ENCODE peak calls at places on chromosomes 6 and 20, in ten cellular contexts. N is HCT116; Q is RPMI7951; X is left lung; I is activated T-cell treated with anti-CD3 and anti-CD28 coated beads for 1 hour; C is NCI-H2171 treated with DMSO at 0.1 percent for 48 hours; L is HT1080; O is activated CD8-positive, alpha-beta T cell treated with anti-CD3 and anti-CD28 coated beads for 36 hours; T is stomach; S is amygdala. G is an unnamed sample.

GRCh38 chr6:112877134-112878100 is 530.3 kb downstream of the RFPL4B start:
- DNase-seq in N (no peak), C (no peak), Q (peak), O (no peak), S (no peak), L (peak), T (no peak), I (no peak), X (no peak), G (no peak)

GRCh38 chr6:165662671-165663282 is at the start of gene PDE10A:
- DNase-seq in I (no peak), C (no peak), L (peak), Q (peak), O (no peak), S (no peak), X (no peak), T (peak), N (no peak), G (no peak)

GRCh38 chr6:17031961-17032360 is 69.9 kb upstream of the STMND1 start:
- DNase-seq in T (no peak), N (no peak), O (no peak), S (peak), L (no peak), X (no peak), I (no peak), Q (peak), C (no peak), G (peak)

GRCh38 chr20:36121981-36122930 is 32.3 kb upstream of the EPB41L1 start:
- DNase-seq in S (no peak), T (peak), Q (no peak), C (no peak), I (no peak), O (no peak), X (peak), N (peak), L (no peak), G (no peak)

GRCh38 chr6:44030812-44031454 is 96.3 kb downstream of the MRPL14 start:
- DNase-seq in S (no peak), L (no peak), T (no peak), Q (no peak), I (no peak), C (no peak), O (no peak), N (no peak), X (no peak), G (peak)

GRCh38 chr6:149095842-149096241 is 221.7 kb upstream of the TAB2 start:
- DNase-seq in N (no peak), Q (no peak), T (no peak), O (no peak), L (no peak), X (no peak), S (no peak), I (no peak), C (no peak), G (no peak)

GRCh38 chr6:137043710-137044365 is 927 bp downstream of the IL20RA start:
- DNase-seq in I (no peak), O (peak), S (no peak), Q (peak), L (no peak), N (no peak), X (no peak), C (peak), T (peak), G (no peak)

GRCh38 chr6:116764557-116764960 is 960 bp downstream of the FAM162B start:
- DNase-seq in X (peak), S (no peak), O (no peak), N (no peak), Q (no peak), I (no peak), L (no peak), T (no peak), C (no peak), G (no peak)

GRCh38 chr6:138404666-138405337 is 779 bp downstream of the HEBP2 start:
- DNase-seq in C (no peak), I (peak), O (peak), X (peak), Q (peak), S (no peak), T (no peak), L (no peak), N (no peak), G (no peak)

GRCh38 chr6:71012871-71013456 is 56.1 kb upstream of the B3GAT2 start:
- DNase-seq in X (no peak), T (no peak), L (peak), N (peak), S (no peak), C (peak), I (no peak), O (peak), Q (peak), G (no peak)

G was measured in dorsolateral prefrontal cortex.